ENCODE peak calls at places on chromosomes 1 and 21, in seven cellular contexts. E is PC-3; D is aorta; J is naive thymus-derived CD4-positive, alpha-beta T cell; U is pancreas; S is heart left ventricle; O is thoracic aorta. Y is an unnamed sample. For H3K4me1, the result is how much of the 10 kb centered on the place peaks cover.

GRCh38 chr1:182552527-182552926 is 36.5 kb downstream of the RNASEL start:
- DNase-seq in J (no peak), E (no peak), U (no peak), O (no peak), S (no peak), D (no peak), Y (no peak)

GRCh38 chr1:230907472-230908205 is 39.3 kb upstream of the C1orf198 start:
- DNase-seq in D (no peak), S (no peak), E (no peak), O (no peak), U (no peak), J (no peak), Y (no peak)

GRCh38 chr1:39653546-39654031 is 14.1 kb upstream of the HEYL start:
- DNase-seq in O (no peak), D (peak), J (peak), S (peak), U (peak), E (peak), Y (peak)

GRCh38 chr1:169364948-169365347 is 2.6 kb downstream of the NME7 start:
- DNase-seq in S (no peak), J (no peak), E (peak), O (no peak), U (no peak), D (no peak), Y (no peak)

GRCh38 chr1:43279666-43280065 is 5.7 kb downstream of the C1orf210 start:
- DNase-seq in S (no peak), E (no peak), U (peak), D (peak), J (no peak), O (no peak), Y (no peak)

GRCh38 chr1:44251989-44252625 is 38.8 kb downstream of the DMAP1 start:
- DNase-seq in U (no peak), D (no peak), E (no peak), J (no peak), O (no peak), S (no peak), Y (no peak)

GRCh38 chr1:226697608-226698544 is 41.2 kb downstream of the ITPKB start:
- DNase-seq in S (no peak), E (peak), U (no peak), D (no peak), J (no peak), O (no peak), Y (no peak)

GRCh38 chr21:38986460-38987395 is 181.0 kb downstream of the ETS2 start:
- DNase-seq in S (no peak), E (no peak), U (no peak), O (no peak), D (peak), J (no peak), Y (no peak)

GRCh38 chr1:177065430-177065829 is 99.1 kb downstream of the ASTN1 start:
- DNase-seq in D (no peak), O (no peak), U (no peak), J (no peak), E (no peak), S (no peak), Y (no peak)

GRCh38 chr1:167013124-167013900 is 24.2 kb downstream of the MAEL start:
- DNase-seq in U (no peak), S (no peak), D (no peak), J (no peak), O (no peak), E (no peak), Y (no peak)

GRCh38 chr1:25760871-25761270 is 39.1 kb upstream of the SELENON start:
- DNase-seq in S (no peak), J (no peak), E (no peak), U (no peak), D (no peak), O (no peak), Y (no peak)

GRCh38 chr1:203172184-203173115 is 3.2 kb downstream of the MYBPH start:
- DNase-seq in J (peak), O (no peak), E (peak), U (peak), S (peak), D (peak), Y (peak)

GRCh38 chr1:111743679-111744101 is 4.5 kb upstream of the INKA2 start:
- DNase-seq in O (no peak), J (no peak), D (no peak), U (no peak), S (peak), E (no peak), Y (peak)

GRCh38 chr1:238960071-238960470 is 426.3 kb upstream of the CHRM3 start:
- DNase-seq in S (no peak), D (no peak), E (peak), J (no peak), U (no peak), O (no peak), Y (peak)

GRCh38 chr1:60277269-60277668 is 203.7 kb upstream of the C1orf87 start:
- DNase-seq in O (no peak), E (no peak), U (no peak), S (no peak), J (no peak), D (no peak), Y (no peak)

GRCh38 chr1:170664283-170664827 is 424 bp downstream of the PRRX1 start:
- DNase-seq in U (peak), J (no peak), O (no peak), D (no peak), E (no peak), S (peak), Y (peak)

GRCh38 chr1:81800741-81801031 is at the start of gene ADGRL2:
- DNase-seq in O (no peak), E (no peak), D (no peak), U (no peak), S (no peak), J (no peak), Y (no peak)

GRCh38 chr1:194331758-194332157 is 1145.3 kb upstream of the B3GALT2 start:
- DNase-seq in O (no peak), S (no peak), J (no peak), U (no peak), E (no peak), D (no peak), Y (peak)

GRCh38 chr1:206706298-206706791 is 21.6 kb downstream of the MAPKAPK2 start:
- DNase-seq in O (peak), S (peak), U (no peak), D (peak), J (no peak), E (no peak), Y (peak)

GRCh38 chr1:28078262-28078661 is 10.1 kb downstream of the EYA3 start:
- DNase-seq in E (no peak), S (no peak), U (no peak), D (no peak), O (no peak), J (no peak), Y (no peak)

GRCh38 chr1:107936498-107937481 is 28.2 kb downstream of the VAV3 start:
- DNase-seq in E (peak), J (no peak), U (no peak), S (peak), D (no peak), O (no peak), Y (peak)

GRCh38 chr1:12015001-12015491 is 4.3 kb upstream of the MIIP start:
- DNase-seq in S (no peak), E (no peak), D (no peak), J (no peak), O (no peak), U (no peak), Y (no peak)

GRCh38 chr21:37281579-37281978 is 14.4 kb upstream of the VPS26C start:
- DNase-seq in S (no peak), U (no peak), J (no peak), O (no peak), D (no peak), E (no peak), Y (no peak)

DNA sequence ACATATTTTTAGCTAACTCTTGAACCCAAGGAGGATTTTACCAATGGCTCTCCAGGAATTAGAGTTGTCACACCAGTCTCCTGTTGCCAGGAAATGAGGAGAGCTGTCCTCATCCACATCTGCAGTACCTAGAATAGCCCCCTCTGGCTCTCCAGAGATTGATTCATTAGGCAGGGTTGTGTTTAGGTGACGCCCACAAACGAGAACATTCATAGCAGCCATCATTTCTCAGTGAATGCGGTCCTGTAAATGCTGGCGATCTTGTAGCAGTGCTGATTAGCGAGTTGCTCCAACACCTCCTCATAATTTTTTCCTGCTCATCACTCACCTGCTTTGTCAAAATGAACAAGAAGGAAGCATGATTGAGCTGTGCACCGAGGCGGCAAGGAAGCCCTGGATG is 16.3 kb upstream of the KLHDC8A start:
- DNase-seq in S (no peak), J (no peak), D (no peak), E (no peak), U (no peak), O (no peak), Y (no peak)
- H3K4me1 ChIP-seq in S (under half), J (under half), D (under half), E (under half), U (half or more), O (under half), Y (under half)

DNA sequence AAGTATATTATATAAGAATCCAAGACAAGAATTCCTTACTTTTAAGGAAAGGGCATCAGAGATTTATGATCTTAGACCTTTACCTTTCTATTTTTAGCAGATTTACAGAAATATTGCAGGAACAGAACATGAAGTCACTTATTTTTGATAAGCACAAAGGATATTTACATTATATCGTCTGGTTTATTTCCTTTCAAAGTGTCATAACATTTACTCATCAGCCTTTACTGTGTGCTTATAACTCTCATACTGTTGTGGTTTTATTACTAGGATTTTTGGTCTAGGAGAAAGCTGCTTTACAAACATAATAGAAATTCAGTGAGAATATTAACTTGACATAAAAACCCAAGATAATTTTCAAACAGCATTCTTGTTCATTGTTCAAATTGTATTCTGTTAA is 47.6 kb downstream of the APP start:
- DNase-seq in J (no peak), S (no peak), D (no peak), U (no peak), O (no peak), E (no peak), Y (no peak)
- H3K4me1 ChIP-seq in J (under half), S (half or more), D (under half), U (under half), O (under half), E (under half), Y (under half)

GRCh38 chr1:21763236-21763635 is 19.7 kb downstream of the USP48 start:
- DNase-seq in O (no peak), E (no peak), J (no peak), D (no peak), S (no peak), U (no peak), Y (no peak)
- H3K4me1 ChIP-seq in O (under half), E (under half), J (under half), D (under half), S (half or more), U (under half), Y (under half)

GRCh38 chr1:150066328-150066727 is 1.2 kb upstream of the VPS45 start:
- DNase-seq in J (no peak), D (no peak), E (no peak), S (no peak), U (no peak), O (no peak), Y (peak)
- H3K4me1 ChIP-seq in J (under half), D (under half), E (under half), S (under half), U (under half), O (under half), Y (under half)

Y was measured in adipocyte.